ENCODE peak calls at places on chromosomes 13 and 19, in nine cellular contexts. One of them, this sample, is unnamed.

GRCh38 chr13:111946214-111946613 is 120.7 kb upstream of the SOX1 start:
- DNase-seq in mucosa of descending colon: no peak
- DNase-seq in bronchial epithelial cell: no peak
- DNase-seq in OCI-LY7: no peak
- DNase-seq in AG04450: no peak
- DNase-seq in cardiac muscle cell: no peak
- DNase-seq in GM23338: no peak
- DNase-seq in heart right ventricle: no peak
- DNase-seq in uterus: no peak
- DNase-seq in this sample: no peak

GRCh38 chr13:34338102-34338501 is 520.2 kb downstream of the RFC3 start:
- DNase-seq in cardiac muscle cell: no peak
- DNase-seq in mucosa of descending colon: no peak
- DNase-seq in GM23338: no peak
- DNase-seq in bronchial epithelial cell: no peak
- DNase-seq in AG04450: no peak
- DNase-seq in uterus: no peak
- DNase-seq in heart right ventricle: no peak
- DNase-seq in OCI-LY7: no peak
- DNase-seq in this sample: no peak

GRCh38 chr13:100544866-100545683 is 43.5 kb downstream of the GGACT start:
- DNase-seq in uterus: no peak
- DNase-seq in bronchial epithelial cell: peak
- DNase-seq in GM23338: no peak
- DNase-seq in heart right ventricle: peak
- DNase-seq in OCI-LY7: no peak
- DNase-seq in cardiac muscle cell: no peak
- DNase-seq in AG04450: no peak
- DNase-seq in mucosa of descending colon: no peak
- DNase-seq in this sample: no peak

GRCh38 chr19:1265611-1266115 is 3.5 kb upstream of the CIRBP start:
- DNase-seq in OCI-LY7: no peak
- DNase-seq in GM23338: no peak
- DNase-seq in AG04450: no peak
- DNase-seq in uterus: peak
- DNase-seq in cardiac muscle cell: no peak
- DNase-seq in heart right ventricle: peak
- DNase-seq in bronchial epithelial cell: no peak
- DNase-seq in mucosa of descending colon: peak
- DNase-seq in this sample: peak

GRCh38 chr19:5913739-5914357 is at the start of gene CAPS:
- DNase-seq in bronchial epithelial cell: peak
- DNase-seq in OCI-LY7: no peak
- DNase-seq in AG04450: no peak
- DNase-seq in mucosa of descending colon: peak
- DNase-seq in uterus: no peak
- DNase-seq in cardiac muscle cell: no peak
- DNase-seq in heart right ventricle: peak
- DNase-seq in GM23338: no peak
- DNase-seq in this sample: peak

GRCh38 chr13:31394491-31394890 is 194.7 kb downstream of the B3GLCT start:
- DNase-seq in AG04450: no peak
- DNase-seq in uterus: no peak
- DNase-seq in heart right ventricle: no peak
- DNase-seq in GM23338: no peak
- DNase-seq in mucosa of descending colon: no peak
- DNase-seq in cardiac muscle cell: no peak
- DNase-seq in bronchial epithelial cell: no peak
- DNase-seq in OCI-LY7: no peak
- DNase-seq in this sample: no peak

GRCh38 chr13:108425056-108425455 is 155.5 kb downstream of the TNFSF13B start:
- DNase-seq in mucosa of descending colon: no peak
- DNase-seq in bronchial epithelial cell: peak
- DNase-seq in cardiac muscle cell: peak
- DNase-seq in AG04450: no peak
- DNase-seq in heart right ventricle: no peak
- DNase-seq in GM23338: no peak
- DNase-seq in OCI-LY7: no peak
- DNase-seq in uterus: no peak
- DNase-seq in this sample: peak

GRCh38 chr13:46109451-46109850 is 4.6 kb upstream of the CPB2 start:
- DNase-seq in OCI-LY7: no peak
- DNase-seq in bronchial epithelial cell: no peak
- DNase-seq in mucosa of descending colon: no peak
- DNase-seq in AG04450: no peak
- DNase-seq in uterus: no peak
- DNase-seq in heart right ventricle: no peak
- DNase-seq in cardiac muscle cell: no peak
- DNase-seq in GM23338: no peak
- DNase-seq in this sample: no peak

GRCh38 chr19:41198559-41198958 is 5.5 kb downstream of the CYP2S1 start:
- DNase-seq in mucosa of descending colon: no peak
- DNase-seq in bronchial epithelial cell: no peak
- DNase-seq in AG04450: no peak
- DNase-seq in GM23338: no peak
- DNase-seq in heart right ventricle: no peak
- DNase-seq in OCI-LY7: no peak
- DNase-seq in uterus: no peak
- DNase-seq in cardiac muscle cell: no peak
- DNase-seq in this sample: no peak

GRCh38 chr13:22801402-22802003 is 379.3 kb upstream of the SGCG start:
- DNase-seq in OCI-LY7: peak
- DNase-seq in uterus: no peak
- DNase-seq in mucosa of descending colon: no peak
- DNase-seq in cardiac muscle cell: no peak
- DNase-seq in heart right ventricle: no peak
- DNase-seq in AG04450: no peak
- DNase-seq in GM23338: peak
- DNase-seq in bronchial epithelial cell: peak
- DNase-seq in this sample: peak
- TF ChIP-seq CTCF in OCI-LY7: peak
- TF ChIP-seq CTCF in uterus: peak
- TF ChIP-seq CTCF in mucosa of descending colon: no peak
- TF ChIP-seq CTCF in cardiac muscle cell: peak
- TF ChIP-seq CTCF in heart right ventricle: no peak
- TF ChIP-seq CTCF in AG04450: no peak
- TF ChIP-seq CTCF in GM23338: peak
- TF ChIP-seq CTCF in bronchial epithelial cell: peak
- TF ChIP-seq CTCF in this sample: no peak

DNA sequence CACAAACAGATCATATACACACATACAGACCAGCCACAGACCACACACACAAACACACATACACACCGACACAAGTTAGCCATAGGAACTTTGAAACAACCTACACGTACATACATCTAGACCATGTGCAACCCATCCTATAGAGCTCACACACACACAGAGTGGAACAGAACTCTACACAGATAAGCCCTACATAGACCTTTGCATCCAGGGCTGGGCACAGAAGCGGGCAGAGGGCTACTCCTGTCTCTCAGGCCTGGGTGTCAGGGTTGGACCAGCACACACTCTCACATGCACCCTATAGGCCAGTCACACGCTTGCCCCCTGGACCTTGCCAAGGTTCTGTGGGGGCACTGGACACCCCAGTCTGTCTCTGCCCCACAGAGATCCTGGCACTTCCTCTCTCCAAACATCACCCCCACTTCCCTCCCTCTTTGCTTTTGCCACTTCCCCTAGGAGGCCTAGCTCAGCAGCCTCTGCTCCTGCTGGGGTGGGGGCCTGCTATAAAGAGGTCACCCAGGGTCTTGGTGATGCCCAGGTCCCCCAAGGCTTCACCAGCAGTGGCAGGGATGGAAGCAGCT is 5.8 kb upstream of the JUNB start:
- DNase-seq in AG04450: no peak
- DNase-seq in GM23338: no peak
- DNase-seq in OCI-LY7: no peak
- DNase-seq in heart right ventricle: peak
- DNase-seq in uterus: no peak
- DNase-seq in mucosa of descending colon: peak
- DNase-seq in bronchial epithelial cell: no peak
- DNase-seq in cardiac muscle cell: no peak
- DNase-seq in this sample: no peak
- H3K4me3 ChIP-seq in AG04450: no peak
- H3K4me3 ChIP-seq in GM23338: no peak
- H3K4me3 ChIP-seq in OCI-LY7: no peak
- H3K4me3 ChIP-seq in heart right ventricle: no peak
- H3K4me3 ChIP-seq in uterus: no peak
- H3K4me3 ChIP-seq in mucosa of descending colon: no peak
- H3K4me3 ChIP-seq in bronchial epithelial cell: no peak
- H3K4me3 ChIP-seq in cardiac muscle cell: no peak
- H3K4me3 ChIP-seq in this sample: no peak

GRCh38 chr13:57582032-57582431 is 49.5 kb upstream of the PCDH17 start:
- DNase-seq in mucosa of descending colon: no peak
- DNase-seq in uterus: no peak
- DNase-seq in OCI-LY7: no peak
- DNase-seq in AG04450: no peak
- DNase-seq in cardiac muscle cell: no peak
- DNase-seq in bronchial epithelial cell: no peak
- DNase-seq in heart right ventricle: no peak
- DNase-seq in GM23338: peak
- DNase-seq in this sample: no peak
- TF ChIP-seq CTCF in mucosa of descending colon: no peak
- TF ChIP-seq CTCF in uterus: no peak
- TF ChIP-seq CTCF in OCI-LY7: no peak
- TF ChIP-seq CTCF in AG04450: no peak
- TF ChIP-seq CTCF in cardiac muscle cell: no peak
- TF ChIP-seq CTCF in bronchial epithelial cell: no peak
- TF ChIP-seq CTCF in heart right ventricle: no peak
- TF ChIP-seq CTCF in GM23338: peak
- TF ChIP-seq CTCF in this sample: no peak

GRCh38 chr19:45492137-45492626 is 4.7 kb downstream of the RTN2 start:
- DNase-seq in heart right ventricle: no peak
- DNase-seq in OCI-LY7: no peak
- DNase-seq in uterus: no peak
- DNase-seq in mucosa of descending colon: no peak
- DNase-seq in bronchial epithelial cell: no peak
- DNase-seq in cardiac muscle cell: no peak
- DNase-seq in AG04450: no peak
- DNase-seq in GM23338: no peak
- DNase-seq in this sample: no peak
- H3K4me3 ChIP-seq in heart right ventricle: peak
- H3K4me3 ChIP-seq in OCI-LY7: peak
- H3K4me3 ChIP-seq in uterus: no peak
- H3K4me3 ChIP-seq in mucosa of descending colon: no peak
- H3K4me3 ChIP-seq in bronchial epithelial cell: no peak
- H3K4me3 ChIP-seq in cardiac muscle cell: peak
- H3K4me3 ChIP-seq in AG04450: no peak
- H3K4me3 ChIP-seq in GM23338: peak
- H3K4me3 ChIP-seq in this sample: no peak

GRCh38 chr19:56764296-56764695 is 76.2 kb downstream of the PEG3 start:
- DNase-seq in AG04450: no peak
- DNase-seq in uterus: no peak
- DNase-seq in heart right ventricle: no peak
- DNase-seq in cardiac muscle cell: no peak
- DNase-seq in bronchial epithelial cell: peak
- DNase-seq in mucosa of descending colon: no peak
- DNase-seq in OCI-LY7: peak
- DNase-seq in GM23338: no peak
- DNase-seq in this sample: no peak
- TF ChIP-seq CTCF in AG04450: no peak
- TF ChIP-seq CTCF in uterus: no peak
- TF ChIP-seq CTCF in heart right ventricle: no peak
- TF ChIP-seq CTCF in cardiac muscle cell: no peak
- TF ChIP-seq CTCF in bronchial epithelial cell: peak
- TF ChIP-seq CTCF in mucosa of descending colon: no peak
- TF ChIP-seq CTCF in OCI-LY7: peak
- TF ChIP-seq CTCF in GM23338: no peak
- TF ChIP-seq CTCF in this sample: no peak

GRCh38 chr13:57632276-57633140 is 964 bp downstream of the PCDH17 start:
- DNase-seq in OCI-LY7: no peak
- DNase-seq in uterus: no peak
- DNase-seq in AG04450: no peak
- DNase-seq in GM23338: peak
- DNase-seq in heart right ventricle: peak
- DNase-seq in mucosa of descending colon: no peak
- DNase-seq in cardiac muscle cell: peak
- DNase-seq in bronchial epithelial cell: no peak
- DNase-seq in this sample: peak
- H3K4me3 ChIP-seq in OCI-LY7: no peak
- H3K4me3 ChIP-seq in uterus: peak
- H3K4me3 ChIP-seq in AG04450: peak
- H3K4me3 ChIP-seq in GM23338: peak
- H3K4me3 ChIP-seq in heart right ventricle: peak
- H3K4me3 ChIP-seq in mucosa of descending colon: no peak
- H3K4me3 ChIP-seq in cardiac muscle cell: peak
- H3K4me3 ChIP-seq in bronchial epithelial cell: no peak
- H3K4me3 ChIP-seq in this sample: peak

This sample was measured in cardiac fibroblast.